ENCODE peak calls at places on chromosomes 7 and 10, in four cellular contexts. S, T, Y and B are unnamed samples.

GRCh38 chr7:49022448-49022847 is 98.1 kb downstream of the CDC14C start:
- DNase-seq in Y (no peak), T (no peak), S (no peak), B (no peak)

GRCh38 chr7:1046722-1047679 is 2.7 kb downstream of the GPR146 start:
- DNase-seq in S (no peak), T (no peak), Y (no peak), B (peak)

GRCh38 chr7:156752371-156753297 is 112.1 kb downstream of the RNF32 start:
- DNase-seq in T (no peak), S (no peak), Y (no peak), B (no peak)

GRCh38 chr10:29181936-29182335 is 106.9 kb upstream of the LYZL1 start:
- DNase-seq in Y (no peak), T (no peak), S (no peak), B (no peak)

GRCh38 chr10:126240483-126240882 is 147.8 kb downstream of the ADAM12 start:
- DNase-seq in Y (no peak), T (no peak), S (peak), B (no peak)

GRCh38 chr10:113463777-113464176 is 89.1 kb upstream of the HABP2 start:
- DNase-seq in T (no peak), Y (no peak), S (peak), B (peak)

GRCh38 chr10:6052247-6053221 is 9.6 kb downstream of the IL2RA start:
- DNase-seq in T (no peak), S (no peak), Y (no peak), B (no peak)

GRCh38 chr10:4656576-4657194 is 169.3 kb upstream of the AKR1E2 start:
- DNase-seq in T (peak), S (peak), Y (peak), B (no peak)

GRCh38 chr7:148327379-148327778 is 263.2 kb upstream of the C7orf33 start:
- DNase-seq in T (no peak), Y (no peak), S (no peak), B (no peak)

GRCh38 chr7:3510101-3511020 is 209.3 kb downstream of the SDK1 start:
- DNase-seq in T (no peak), S (no peak), Y (no peak), B (no peak)

GRCh38 chr10:86400705-86401587 is 34.4 kb upstream of the GRID1 start:
- DNase-seq in T (peak), Y (no peak), S (no peak), B (no peak)

GRCh38 chr7:749121-749520 is 22.0 kb upstream of the PRKAR1B start:
- DNase-seq in Y (no peak), T (no peak), S (peak), B (peak)

GRCh38 chr7:142383826-142384507 is 126.1 kb upstream of the PRSS58 start:
- DNase-seq in Y (no peak), T (no peak), S (no peak), B (no peak)

GRCh38 chr7:105011771-105012502 is 2.1 kb upstream of the KMT2E start:
- DNase-seq in S (peak), Y (no peak), T (no peak), B (no peak)

GRCh38 chr10:13099666-13100348 is at the start of gene OPTN:
- DNase-seq in Y (peak), T (peak), S (peak), B (peak)

GRCh38 chr7:96794063-96794462 is 84.4 kb upstream of the SEM1 start:
- DNase-seq in S (no peak), Y (no peak), T (no peak), B (peak)

GRCh38 chr7:2523461-2523905 is 3.9 kb downstream of the LFNG start:
- DNase-seq in Y (no peak), T (no peak), S (no peak), B (no peak)

GRCh38 chr7:28069788-28070187 is 110.8 kb downstream of the JAZF1 start:
- DNase-seq in T (no peak), S (no peak), Y (no peak), B (no peak)

GRCh38 chr7:75992083-75992755 is 2.2 kb downstream of the TMEM120A start:
- DNase-seq in S (no peak), Y (no peak), T (no peak), B (no peak)

GRCh38 chr7:90961037-90961725 is 303.1 kb upstream of the FZD1 start:
- DNase-seq in S (no peak), Y (no peak), T (no peak), B (no peak)

GRCh38 chr10:94218496-94219183 is 144.1 kb downstream of the NOC3L start:
- DNase-seq in Y (no peak), T (no peak), S (no peak), B (no peak)

GRCh38 chr7:98291717-98292116 is 10.2 kb downstream of the BRI3 start:
- DNase-seq in S (no peak), T (no peak), Y (no peak), B (no peak)

GRCh38 chr10:31507427-31507826 is 188.4 kb downstream of the ZEB1 start:
- DNase-seq in T (no peak), Y (no peak), S (no peak), B (no peak)

GRCh38 chr7:67754651-67755050 is 758.0 kb downstream of the TYW1 start:
- DNase-seq in T (no peak), S (no peak), Y (no peak), B (no peak)

GRCh38 chr10:3192856-3193635 is 20.5 kb upstream of the PITRM1 start:
- DNase-seq in T (peak), S (no peak), Y (no peak), B (peak)

GRCh38 chr7:29809533-29810155 is 3.3 kb downstream of the WIPF3 start:
- DNase-seq in S (no peak), T (no peak), Y (no peak), B (no peak)

GRCh38 chr7:142760071-142760642 is 10.6 kb upstream of the PRSS2 start:
- DNase-seq in S (no peak), T (no peak), Y (peak), B (no peak)

GRCh38 chr10:84296071-84296981 is 32.1 kb upstream of the CCSER2 start:
- DNase-seq in T (no peak), Y (no peak), S (no peak), B (no peak)

DNA sequence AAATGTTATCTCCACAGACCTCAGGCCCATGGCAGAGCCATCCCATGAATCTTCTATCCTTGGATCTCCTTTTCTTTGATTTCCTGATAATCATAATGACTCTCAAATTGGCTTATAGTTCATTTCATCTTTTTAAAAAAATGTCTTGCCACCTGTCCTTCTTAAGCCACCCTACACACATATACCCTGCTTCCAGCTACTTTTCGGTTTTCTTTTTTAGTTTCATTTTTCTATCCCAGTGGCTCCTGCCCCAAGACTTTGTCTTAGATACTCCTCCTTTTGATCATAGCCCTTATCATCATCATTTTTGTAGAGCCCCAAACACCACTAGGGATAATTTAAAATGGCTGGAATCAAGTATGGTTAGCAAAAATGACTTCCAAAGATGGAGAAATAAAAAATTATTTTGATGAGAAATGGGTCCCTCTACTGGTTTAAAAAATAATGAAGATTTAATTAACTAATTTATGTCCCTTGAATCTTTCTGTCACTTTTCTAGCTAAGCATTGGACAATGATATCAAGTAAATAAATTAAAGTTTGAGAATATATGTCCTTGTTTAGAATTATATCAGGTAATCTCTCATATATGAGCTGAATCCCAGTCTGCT is 277.3 kb upstream of the SEMA3D start:
- DNase-seq in T (no peak), Y (no peak), S (no peak), B (no peak)
- TF ChIP-seq CTCF in T (peak), Y (peak), S (peak), B (no peak)

GRCh38 chr10:46228076-46229071 is 58.4 kb upstream of the ANTXRL start:
- DNase-seq in S (peak), T (peak), Y (peak), B (peak)

GRCh38 chr10:46231087-46231486 is 55.7 kb upstream of the ANTXRL start:
- DNase-seq in T (no peak), Y (no peak), S (no peak), B (no peak)

GRCh38 chr10:46227571-46228075 is 59.2 kb upstream of the ANTXRL start:
- DNase-seq in T (no peak), S (no peak), Y (peak), B (no peak)

GRCh38 chr10:46230615-46231014 is 56.2 kb upstream of the ANTXRL start:
- DNase-seq in T (no peak), S (no peak), Y (no peak), B (no peak)

GRCh38 chr10:46229144-46229563 is 57.6 kb upstream of the ANTXRL start:
- DNase-seq in S (peak), T (peak), Y (peak), B (no peak)
- TF ChIP-seq CTCF in S (peak), T (peak), Y (peak), B (peak)

GRCh38 chr10:92839191-92840085 is 8.9 kb upstream of the EXOC6 start:
- DNase-seq in T (peak), Y (peak), S (peak), B (no peak)
- TF ChIP-seq CTCF in T (peak), Y (peak), S (peak), B (peak)

GRCh38 chr7:8362723-8363369 is 70.6 kb upstream of the NXPH1 start:
- DNase-seq in S (no peak), T (no peak), Y (no peak), B (no peak)

GRCh38 chr7:8360564-8361153 is 72.8 kb upstream of the NXPH1 start:
- DNase-seq in S (no peak), T (no peak), Y (no peak), B (no peak)

GRCh38 chr7:8363407-8364015 is 69.9 kb upstream of the NXPH1 start:
- DNase-seq in T (no peak), S (no peak), Y (no peak), B (no peak)

DNA sequence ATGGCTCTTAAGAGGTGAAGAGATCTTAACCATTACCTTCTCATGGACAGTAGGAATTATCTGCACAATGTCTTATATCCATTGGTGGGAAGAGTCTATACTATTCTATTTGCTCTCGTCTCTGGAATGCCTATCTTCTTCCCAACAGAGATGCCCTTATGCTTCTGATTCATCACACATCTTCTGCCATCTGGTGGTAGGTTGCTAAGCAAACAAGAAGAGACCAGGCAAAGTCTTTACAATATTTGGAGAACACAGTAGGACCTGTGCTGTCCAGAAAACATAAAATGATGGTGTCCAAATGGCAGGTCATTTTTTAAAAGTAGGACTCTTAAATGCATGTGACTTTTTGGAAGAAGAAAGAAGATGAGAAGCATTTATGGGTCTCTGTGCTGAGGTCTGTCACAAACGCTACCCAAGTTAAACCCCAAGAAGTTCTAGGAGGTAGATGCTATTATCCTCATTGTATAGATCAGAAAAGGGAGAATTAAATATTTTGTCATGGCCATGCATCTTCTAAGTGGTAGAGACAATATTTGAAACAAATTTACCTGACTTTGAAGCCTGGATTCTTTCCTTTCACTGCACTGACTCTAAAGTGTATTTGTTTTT is 67.8 kb upstream of the NXPH1 start:
- DNase-seq in T (no peak), Y (no peak), S (peak), B (no peak)
- TF ChIP-seq CTCF in T (peak), Y (no peak), S (peak), B (peak)

DNA sequence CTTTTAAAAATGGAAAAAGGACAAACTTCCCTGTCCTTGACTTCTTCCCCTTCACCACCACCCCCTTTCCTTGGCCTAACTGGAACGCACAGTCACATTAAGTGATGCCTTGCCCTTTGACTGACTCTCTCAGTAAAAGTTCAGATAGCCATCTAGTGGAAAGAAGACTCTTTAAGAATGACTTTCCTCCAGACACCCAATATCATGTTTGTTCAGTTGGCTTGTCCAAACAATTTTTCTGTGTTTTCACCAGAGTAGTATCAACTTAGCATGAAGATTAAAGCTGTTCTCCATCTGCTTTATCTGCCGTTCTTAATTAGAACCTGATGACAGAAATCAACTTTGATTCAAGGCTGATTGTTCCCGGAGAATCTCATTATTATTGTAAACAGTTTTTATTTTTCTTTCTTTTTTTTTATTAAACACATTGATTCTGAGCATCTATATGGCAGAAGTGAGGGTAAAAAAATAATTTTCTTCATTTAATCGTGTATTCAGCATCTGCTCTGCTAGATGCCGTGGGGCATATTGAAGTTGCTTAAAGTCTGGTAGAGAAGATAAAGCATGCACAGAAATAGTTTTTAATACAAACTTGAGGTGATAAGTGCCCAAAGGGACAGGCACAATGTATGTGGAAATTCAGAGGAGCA is 45.3 kb downstream of the CNNM2 start:
- DNase-seq in T (no peak), Y (no peak), S (no peak), B (peak)
- TF ChIP-seq CTCF in T (no peak), Y (no peak), S (no peak), B (no peak)

DNA sequence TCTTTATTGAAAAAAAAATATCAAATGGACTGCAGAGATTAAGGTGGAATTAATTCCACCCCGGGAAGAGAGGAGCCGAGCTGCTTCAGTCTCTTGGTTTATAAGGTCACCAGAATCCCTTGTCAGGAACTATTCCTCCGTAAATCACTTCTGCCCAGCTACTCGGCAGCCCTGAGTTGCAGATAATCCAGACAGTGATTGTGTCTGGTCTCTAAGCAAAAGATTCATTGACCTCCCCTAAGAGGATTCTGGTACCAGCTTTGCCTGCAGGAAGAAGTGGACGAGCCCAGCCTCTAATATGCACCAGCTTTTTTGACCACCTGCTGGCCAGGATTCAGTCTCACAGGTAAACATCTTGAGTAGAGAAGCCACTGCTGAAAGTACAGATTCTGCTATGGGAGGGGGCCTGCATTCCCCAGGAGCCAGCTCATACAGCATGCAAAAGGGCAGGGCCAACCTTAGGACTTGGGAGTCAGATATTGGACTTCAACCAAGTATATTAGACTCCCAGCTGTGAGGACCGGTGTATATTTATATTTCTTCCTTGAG is 27.0 kb upstream of the PLXNA4 start:
- DNase-seq in S (no peak), T (no peak), Y (no peak), B (no peak)
- TF ChIP-seq CTCF in S (no peak), T (no peak), Y (no peak), B (no peak)

DNA sequence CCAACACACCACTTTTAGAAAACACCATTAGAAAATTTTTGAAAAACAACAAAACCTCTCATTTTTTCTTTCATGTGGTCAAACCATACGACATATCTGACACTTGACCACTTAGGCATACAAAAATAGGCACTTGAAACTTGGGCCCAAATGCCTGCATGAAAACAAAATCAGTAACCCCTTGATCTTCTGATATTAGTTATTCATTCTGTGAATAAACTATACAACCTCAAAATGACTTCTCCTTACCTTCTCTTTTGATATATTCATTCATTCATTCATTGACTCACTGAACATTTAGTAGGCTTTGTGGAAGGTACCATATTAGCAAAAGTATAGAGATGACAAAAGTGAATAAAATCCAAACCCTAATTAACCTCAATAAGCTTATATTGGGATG is 26.4 kb downstream of the ITGB1 start:
- DNase-seq in Y (no peak), T (no peak), S (no peak), B (no peak)
- TF ChIP-seq CTCF in Y (no peak), T (no peak), S (no peak), B (no peak)

GRCh38 chr7:129825005-129825553 is 127.7 kb downstream of the UBE2H start:
- DNase-seq in S (no peak), Y (peak), T (peak), B (peak)
- TF ChIP-seq CTCF in S (peak), Y (no peak), T (no peak), B (peak)